ENCODE peak calls at places on chromosomes 12 and 14, in ten cellular contexts. M is amygdala; N is B cell; K is stimulated activated CD4-positive, alpha-beta T cell treated with anti-CD3 and anti-CD28 coated beads, Interleukin-15, amount 100 ng/mL, for 24 hours; J is mucosa of gallbladder; H is T-helper 1 cell; D is omental fat pad; P is GM12891; A is activated CD8-positive, alpha-beta memory T cell treated with anti-CD3 and anti-CD28 coated beads for 1 hour; Z is tibial artery. L is an unnamed sample.

GRCh38 chr12:21529456-21529855 is 3.4 kb downstream of the SPX start:
- DNase-seq in M (no peak), N (no peak), K (no peak), J (no peak), H (no peak), D (no peak), P (no peak), A (no peak), Z (no peak), L (no peak)

GRCh38 chr12:13181375-13182070 is 15.0 kb upstream of the EMP1 start:
- DNase-seq in M (no peak), N (no peak), K (no peak), J (no peak), H (no peak), D (no peak), P (no peak), A (no peak), Z (no peak), L (no peak)

GRCh38 chr14:23356662-23357061 is 4.0 kb upstream of the SLC22A17 start:
- DNase-seq in M (no peak), N (no peak), K (no peak), J (no peak), H (no peak), D (no peak), P (no peak), A (no peak), Z (no peak), L (no peak)

GRCh38 chr12:31850268-31850667 is 108.9 kb upstream of the RESF1 start:
- DNase-seq in M (no peak), N (no peak), K (no peak), J (no peak), H (no peak), D (no peak), P (no peak), A (no peak), Z (no peak), L (no peak)

GRCh38 chr12:4862809-4863208 is 46.9 kb upstream of the KCNA1 start:
- DNase-seq in M (no peak), N (no peak), K (no peak), J (no peak), H (no peak), D (no peak), P (no peak), A (no peak), Z (no peak), L (no peak)

GRCh38 chr14:74647834-74648361 is 35.9 kb upstream of the LTBP2 start:
- DNase-seq in M (no peak), N (no peak), K (no peak), J (no peak), H (no peak), D (no peak), P (no peak), A (no peak), Z (no peak), L (no peak)

GRCh38 chr12:92675092-92675865 is 27.5 kb upstream of the PLEKHG7 start:
- DNase-seq in M (no peak), N (no peak), K (no peak), J (no peak), H (no peak), D (no peak), P (no peak), A (no peak), Z (no peak), L (no peak)

GRCh38 chr14:102442241-102443211 is 67.0 kb downstream of the ANKRD9 start:
- DNase-seq in M (no peak), N (no peak), K (no peak), J (no peak), H (no peak), D (no peak), P (no peak), A (no peak), Z (no peak), L (no peak)

GRCh38 chr12:49108958-49109404 is 1.7 kb downstream of the LMBR1L start:
- DNase-seq in M (no peak), N (no peak), K (no peak), J (peak), H (no peak), D (peak), P (no peak), A (no peak), Z (peak), L (no peak)

GRCh38 chr12:98793121-98793520 is 148.0 kb downstream of the APAF1 start:
- DNase-seq in M (no peak), N (no peak), K (no peak), J (no peak), H (no peak), D (no peak), P (no peak), A (no peak), Z (no peak), L (no peak)

GRCh38 chr12:26156201-26156871 is 31.5 kb upstream of the BHLHE41 start:
- DNase-seq in M (no peak), N (peak), K (no peak), J (no peak), H (no peak), D (no peak), P (peak), A (no peak), Z (no peak), L (no peak)

GRCh38 chr12:42534184-42534838 is 55.2 kb downstream of the PRICKLE1 start:
- DNase-seq in M (no peak), N (no peak), K (no peak), J (no peak), H (no peak), D (no peak), P (no peak), A (no peak), Z (no peak), L (no peak)

GRCh38 chr14:103802353-103802752 is 45.0 kb downstream of the PPP1R13B start:
- DNase-seq in M (no peak), N (no peak), K (no peak), J (no peak), H (no peak), D (no peak), P (no peak), A (no peak), Z (no peak), L (no peak)

GRCh38 chr12:103462675-103463074 is 33.1 kb downstream of the C12orf42 start:
- DNase-seq in M (no peak), N (no peak), K (no peak), J (no peak), H (no peak), D (no peak), P (no peak), A (no peak), Z (no peak), L (no peak)

GRCh38 chr12:49296836-49297694 is 2.1 kb downstream of the PRPH start:
- DNase-seq in M (no peak), N (peak), K (peak), J (no peak), H (peak), D (no peak), P (no peak), A (no peak), Z (no peak), L (peak)

GRCh38 chr12:30197392-30198047 is 413.8 kb upstream of the TMTC1 start:
- DNase-seq in M (no peak), N (no peak), K (no peak), J (no peak), H (no peak), D (no peak), P (no peak), A (no peak), Z (no peak), L (no peak)

GRCh38 chr12:126537961-126538530 is 1472.8 kb downstream of the AACS start:
- DNase-seq in M (no peak), N (no peak), K (no peak), J (no peak), H (no peak), D (no peak), P (no peak), A (no peak), Z (no peak), L (no peak)

GRCh38 chr12:52285172-52285745 is 6.1 kb downstream of the KRT81 start:
- DNase-seq in M (no peak), N (no peak), K (no peak), J (no peak), H (no peak), D (no peak), P (no peak), A (no peak), Z (no peak), L (no peak)

GRCh38 chr12:118011377-118011776 is 5.1 kb upstream of the RFC5 start:
- DNase-seq in M (no peak), N (no peak), K (no peak), J (no peak), H (no peak), D (no peak), P (no peak), A (no peak), Z (no peak), L (no peak)